ENCODE peak calls at places on chromosomes 1 and 21, in four cellular contexts. One of them, this sample, is unnamed.

GRCh38 chr1:208156310-208156709 is 87.9 kb downstream of the PLXNA2 start:
- DNase-seq in stimulated activated naive CD8-positive, alpha-beta T cell treated with anti-CD3 and anti-CD28 coated beads, Interleukin-15, amount 100 ng/mL, for 72 hours: no peak
- DNase-seq in activated effector memory CD4-positive, alpha-beta T cell treated with Interleukin-2 at 50 U/mL for 16 hours: no peak
- DNase-seq in coronary artery: no peak
- DNase-seq in this sample: no peak

GRCh38 chr1:198373376-198373775 is 167.1 kb downstream of the ATP6V1G3 start:
- DNase-seq in coronary artery: no peak
- DNase-seq in activated effector memory CD4-positive, alpha-beta T cell treated with Interleukin-2 at 50 U/mL for 16 hours: no peak
- DNase-seq in stimulated activated naive CD8-positive, alpha-beta T cell treated with anti-CD3 and anti-CD28 coated beads, Interleukin-15, amount 100 ng/mL, for 72 hours: no peak
- DNase-seq in this sample: no peak

GRCh38 chr21:41916888-41917433 is 36.9 kb downstream of the C2CD2 start:
- DNase-seq in coronary artery: no peak
- DNase-seq in stimulated activated naive CD8-positive, alpha-beta T cell treated with anti-CD3 and anti-CD28 coated beads, Interleukin-15, amount 100 ng/mL, for 72 hours: no peak
- DNase-seq in activated effector memory CD4-positive, alpha-beta T cell treated with Interleukin-2 at 50 U/mL for 16 hours: no peak
- DNase-seq in this sample: no peak

GRCh38 chr1:50929376-50929958 is 30.6 kb downstream of the FAF1 start:
- DNase-seq in activated effector memory CD4-positive, alpha-beta T cell treated with Interleukin-2 at 50 U/mL for 16 hours: no peak
- DNase-seq in stimulated activated naive CD8-positive, alpha-beta T cell treated with anti-CD3 and anti-CD28 coated beads, Interleukin-15, amount 100 ng/mL, for 72 hours: no peak
- DNase-seq in coronary artery: no peak
- DNase-seq in this sample: no peak

GRCh38 chr1:99675994-99676393 is 30.1 kb downstream of the PALMD start:
- DNase-seq in activated effector memory CD4-positive, alpha-beta T cell treated with Interleukin-2 at 50 U/mL for 16 hours: no peak
- DNase-seq in stimulated activated naive CD8-positive, alpha-beta T cell treated with anti-CD3 and anti-CD28 coated beads, Interleukin-15, amount 100 ng/mL, for 72 hours: no peak
- DNase-seq in coronary artery: no peak
- DNase-seq in this sample: no peak

GRCh38 chr1:119711804-119712341 is at the start of gene PHGDH:
- DNase-seq in stimulated activated naive CD8-positive, alpha-beta T cell treated with anti-CD3 and anti-CD28 coated beads, Interleukin-15, amount 100 ng/mL, for 72 hours: peak
- DNase-seq in activated effector memory CD4-positive, alpha-beta T cell treated with Interleukin-2 at 50 U/mL for 16 hours: no peak
- DNase-seq in coronary artery: peak
- DNase-seq in this sample: peak

GRCh38 chr1:160799641-160800040 is 3.7 kb downstream of the LY9 start:
- DNase-seq in activated effector memory CD4-positive, alpha-beta T cell treated with Interleukin-2 at 50 U/mL for 16 hours: no peak
- DNase-seq in coronary artery: no peak
- DNase-seq in stimulated activated naive CD8-positive, alpha-beta T cell treated with anti-CD3 and anti-CD28 coated beads, Interleukin-15, amount 100 ng/mL, for 72 hours: no peak
- DNase-seq in this sample: peak

GRCh38 chr1:180116964-180117763 is 37.5 kb upstream of the QSOX1 start:
- DNase-seq in stimulated activated naive CD8-positive, alpha-beta T cell treated with anti-CD3 and anti-CD28 coated beads, Interleukin-15, amount 100 ng/mL, for 72 hours: no peak
- DNase-seq in coronary artery: no peak
- DNase-seq in activated effector memory CD4-positive, alpha-beta T cell treated with Interleukin-2 at 50 U/mL for 16 hours: no peak
- DNase-seq in this sample: no peak

GRCh38 chr1:23574265-23574754 is 15.0 kb upstream of the ID3 start:
- DNase-seq in activated effector memory CD4-positive, alpha-beta T cell treated with Interleukin-2 at 50 U/mL for 16 hours: no peak
- DNase-seq in coronary artery: no peak
- DNase-seq in stimulated activated naive CD8-positive, alpha-beta T cell treated with anti-CD3 and anti-CD28 coated beads, Interleukin-15, amount 100 ng/mL, for 72 hours: no peak
- DNase-seq in this sample: no peak

GRCh38 chr1:47533176-47534039 is 95.6 kb downstream of the FOXD2 start:
- DNase-seq in activated effector memory CD4-positive, alpha-beta T cell treated with Interleukin-2 at 50 U/mL for 16 hours: no peak
- DNase-seq in coronary artery: peak
- DNase-seq in stimulated activated naive CD8-positive, alpha-beta T cell treated with anti-CD3 and anti-CD28 coated beads, Interleukin-15, amount 100 ng/mL, for 72 hours: peak
- DNase-seq in this sample: peak

GRCh38 chr1:156618853-156619581 is at the start of gene HAPLN2:
- DNase-seq in stimulated activated naive CD8-positive, alpha-beta T cell treated with anti-CD3 and anti-CD28 coated beads, Interleukin-15, amount 100 ng/mL, for 72 hours: no peak
- DNase-seq in activated effector memory CD4-positive, alpha-beta T cell treated with Interleukin-2 at 50 U/mL for 16 hours: no peak
- DNase-seq in coronary artery: no peak
- DNase-seq in this sample: peak

GRCh38 chr1:100713636-100714035 is 5.9 kb upstream of the VCAM1 start:
- DNase-seq in activated effector memory CD4-positive, alpha-beta T cell treated with Interleukin-2 at 50 U/mL for 16 hours: no peak
- DNase-seq in coronary artery: no peak
- DNase-seq in stimulated activated naive CD8-positive, alpha-beta T cell treated with anti-CD3 and anti-CD28 coated beads, Interleukin-15, amount 100 ng/mL, for 72 hours: peak
- DNase-seq in this sample: no peak

GRCh38 chr1:201883786-201884185 is 4.9 kb upstream of the SHISA4 start:
- DNase-seq in stimulated activated naive CD8-positive, alpha-beta T cell treated with anti-CD3 and anti-CD28 coated beads, Interleukin-15, amount 100 ng/mL, for 72 hours: no peak
- DNase-seq in activated effector memory CD4-positive, alpha-beta T cell treated with Interleukin-2 at 50 U/mL for 16 hours: no peak
- DNase-seq in coronary artery: no peak
- DNase-seq in this sample: no peak

GRCh38 chr21:38985423-38986378 is 180.0 kb downstream of the ETS2 start:
- DNase-seq in coronary artery: peak
- DNase-seq in activated effector memory CD4-positive, alpha-beta T cell treated with Interleukin-2 at 50 U/mL for 16 hours: no peak
- DNase-seq in stimulated activated naive CD8-positive, alpha-beta T cell treated with anti-CD3 and anti-CD28 coated beads, Interleukin-15, amount 100 ng/mL, for 72 hours: peak
- DNase-seq in this sample: no peak

GRCh38 chr1:30407862-30408580 is 315.4 kb downstream of the MATN1 start:
- DNase-seq in coronary artery: peak
- DNase-seq in activated effector memory CD4-positive, alpha-beta T cell treated with Interleukin-2 at 50 U/mL for 16 hours: no peak
- DNase-seq in stimulated activated naive CD8-positive, alpha-beta T cell treated with anti-CD3 and anti-CD28 coated beads, Interleukin-15, amount 100 ng/mL, for 72 hours: no peak
- DNase-seq in this sample: peak

GRCh38 chr1:89465201-89465600 is 59.4 kb upstream of the LRRC8B start:
- DNase-seq in activated effector memory CD4-positive, alpha-beta T cell treated with Interleukin-2 at 50 U/mL for 16 hours: no peak
- DNase-seq in stimulated activated naive CD8-positive, alpha-beta T cell treated with anti-CD3 and anti-CD28 coated beads, Interleukin-15, amount 100 ng/mL, for 72 hours: peak
- DNase-seq in coronary artery: no peak
- DNase-seq in this sample: no peak

GRCh38 chr1:152525080-152525641 is 10.9 kb downstream of the CRCT1 start:
- DNase-seq in stimulated activated naive CD8-positive, alpha-beta T cell treated with anti-CD3 and anti-CD28 coated beads, Interleukin-15, amount 100 ng/mL, for 72 hours: no peak
- DNase-seq in activated effector memory CD4-positive, alpha-beta T cell treated with Interleukin-2 at 50 U/mL for 16 hours: no peak
- DNase-seq in coronary artery: no peak
- DNase-seq in this sample: no peak

GRCh38 chr1:53862507-53862906 is 24.4 kb upstream of the NDC1 start:
- DNase-seq in activated effector memory CD4-positive, alpha-beta T cell treated with Interleukin-2 at 50 U/mL for 16 hours: no peak
- DNase-seq in stimulated activated naive CD8-positive, alpha-beta T cell treated with anti-CD3 and anti-CD28 coated beads, Interleukin-15, amount 100 ng/mL, for 72 hours: no peak
- DNase-seq in coronary artery: no peak
- DNase-seq in this sample: no peak

GRCh38 chr1:8903908-8904650 is 25.6 kb upstream of the ENO1 start:
- DNase-seq in activated effector memory CD4-positive, alpha-beta T cell treated with Interleukin-2 at 50 U/mL for 16 hours: no peak
- DNase-seq in coronary artery: peak
- DNase-seq in stimulated activated naive CD8-positive, alpha-beta T cell treated with anti-CD3 and anti-CD28 coated beads, Interleukin-15, amount 100 ng/mL, for 72 hours: no peak
- DNase-seq in this sample: no peak

GRCh38 chr1:241115784-241116183 is 241.2 kb downstream of the RGS7 start:
- DNase-seq in activated effector memory CD4-positive, alpha-beta T cell treated with Interleukin-2 at 50 U/mL for 16 hours: no peak
- DNase-seq in coronary artery: no peak
- DNase-seq in stimulated activated naive CD8-positive, alpha-beta T cell treated with anti-CD3 and anti-CD28 coated beads, Interleukin-15, amount 100 ng/mL, for 72 hours: no peak
- DNase-seq in this sample: no peak